ENCODE peak calls at places on chromosome 1, in ten cellular contexts. S is CD4-positive, CD25-positive, alpha-beta regulatory T cell; J is Karpas-422; M is AML-193; E is effector memory CD4-positive, alpha-beta T cell; H is NCI-H524; X is stimulated activated CD8-positive, alpha-beta memory T cell treated with anti-CD3 and anti-CD28 coated beads, Interleukin-12 subunit alpha, Interleukin-12 subunit beta, amount 100 ng/mL, for 4 hours; Q is AG04450; R is activated T-cell treated with anti-CD3 and anti-CD28 coated beads for 1 hour; P is uterus. W is an unnamed sample.

GRCh38 chr1:41322835-41323234 is 38.4 kb upstream of the FOXO6 start:
- DNase-seq in S (no peak), J (peak), M (peak), E (no peak), H (peak), X (no peak), Q (no peak), R (peak), P (no peak), W (no peak)

GRCh38 chr1:42214447-42214871 is 49.9 kb upstream of the GUCA2A start:
- DNase-seq in S (no peak), J (no peak), M (peak), E (no peak), H (no peak), X (no peak), Q (no peak), R (no peak), P (no peak), W (no peak)

GRCh38 chr1:172775598-172776570 is 117.0 kb downstream of the FASLG start:
- DNase-seq in S (no peak), J (no peak), M (no peak), E (no peak), H (no peak), X (no peak), Q (no peak), R (no peak), P (no peak), W (no peak)

GRCh38 chr1:241396747-241397691 is 40.0 kb upstream of the RGS7 start:
- DNase-seq in S (no peak), J (no peak), M (no peak), E (no peak), H (no peak), X (no peak), Q (no peak), R (no peak), P (no peak), W (no peak)

GRCh38 chr1:228297242-228297641 is 89.4 kb downstream of the OBSCN start:
- DNase-seq in S (no peak), J (no peak), M (no peak), E (no peak), H (no peak), X (no peak), Q (no peak), R (no peak), P (no peak), W (no peak)

GRCh38 chr1:65894738-65895605 is 102.3 kb downstream of the PDE4B start:
- DNase-seq in S (no peak), J (peak), M (no peak), E (no peak), H (no peak), X (no peak), Q (no peak), R (no peak), P (no peak), W (no peak)

GRCh38 chr1:71649588-71649987 is 568.8 kb upstream of the ZRANB2 start:
- DNase-seq in S (no peak), J (no peak), M (no peak), E (no peak), H (no peak), X (no peak), Q (no peak), R (no peak), P (no peak), W (no peak)

GRCh38 chr1:109263234-109263596 is 13.9 kb downstream of the CELSR2 start:
- DNase-seq in S (no peak), J (no peak), M (no peak), E (no peak), H (no peak), X (no peak), Q (no peak), R (no peak), P (no peak), W (no peak)

GRCh38 chr1:229079196-229079595 is 191.7 kb upstream of the RAB4A start:
- DNase-seq in S (no peak), J (no peak), M (no peak), E (no peak), H (no peak), X (no peak), Q (no peak), R (no peak), P (no peak), W (no peak)

GRCh38 chr1:52603680-52604501 is 1.7 kb downstream of the GPX7 start:
- DNase-seq in S (no peak), J (no peak), M (no peak), E (no peak), H (no peak), X (no peak), Q (no peak), R (no peak), P (no peak), W (no peak)

GRCh38 chr1:38117444-38117887 is 70.9 kb upstream of the POU3F1 start:
- DNase-seq in S (no peak), J (no peak), M (no peak), E (no peak), H (no peak), X (no peak), Q (no peak), R (no peak), P (no peak), W (no peak)

GRCh38 chr1:100151679-100152078 is 18.7 kb downstream of the TRMT13 start:
- DNase-seq in S (no peak), J (no peak), M (no peak), E (no peak), H (no peak), X (no peak), Q (no peak), R (no peak), P (no peak), W (no peak)

GRCh38 chr1:9672444-9672843 is 20.9 kb downstream of the PIK3CD start:
- DNase-seq in S (no peak), J (no peak), M (no peak), E (no peak), H (no peak), X (no peak), Q (no peak), R (no peak), P (no peak), W (no peak)